ENCODE peak calls at places on chromosomes 6 and 20, in ten cellular contexts. H is tibial nerve, M is astrocyte of the spinal cord, Y is keratinocyte, Q is kidney epithelial cell, G is fibroblast of mammary gland, K is lower lobe of right lung, J is cardiac fibroblast, R is fibroblast of the aortic adventitia, T is adrenal gland. E is an unnamed sample.

GRCh38 chr6:44657201-44657824 is 269.8 kb downstream of the CDC5L start:
- DNase-seq in T (no peak), K (no peak), H (no peak), Q (no peak), G (no peak), Y (no peak), J (no peak), M (peak), R (no peak), E (no peak)

GRCh38 chr20:35476288-35476687 is 20.9 kb downstream of the CEP250 start:
- DNase-seq in M (no peak), Q (no peak), H (no peak), Y (no peak), G (no peak), R (no peak), J (no peak), T (no peak), K (no peak), E (no peak)

GRCh38 chr20:48212806-48213509 is 427.7 kb upstream of the SULF2 start:
- DNase-seq in Y (no peak), G (no peak), M (no peak), H (no peak), Q (no peak), J (no peak), R (no peak), K (no peak), T (no peak), E (no peak)

GRCh38 chr20:1567392-1568165 is 10.1 kb upstream of the SIRPD start:
- DNase-seq in Y (peak), J (peak), Q (peak), R (peak), H (no peak), T (no peak), K (no peak), G (peak), M (peak), E (peak)

GRCh38 chr6:22263748-22264147 is 33.1 kb downstream of the PRL start:
- DNase-seq in H (no peak), R (no peak), Q (no peak), G (no peak), K (no peak), M (no peak), T (no peak), J (no peak), Y (no peak), E (no peak)

GRCh38 chr20:36336838-36337478 is 30.8 kb downstream of the DLGAP4 start:
- DNase-seq in J (no peak), M (no peak), Y (no peak), T (no peak), G (no peak), R (no peak), K (no peak), H (no peak), Q (no peak), E (no peak)

GRCh38 chr6:121971886-121972285 is 427.6 kb upstream of the HSF2 start:
- DNase-seq in Y (no peak), J (peak), R (peak), H (no peak), Q (peak), M (peak), K (no peak), T (no peak), G (no peak), E (no peak)

GRCh38 chr6:38417521-38417920 is 222.2 kb downstream of the BTBD9 start:
- DNase-seq in Q (no peak), T (no peak), H (no peak), Y (no peak), K (no peak), M (no peak), G (no peak), J (peak), R (no peak), E (no peak)

GRCh38 chr6:158593670-158594069 is 33.8 kb downstream of the TMEM181 start:
- DNase-seq in H (no peak), M (no peak), Q (no peak), Y (no peak), R (no peak), J (no peak), G (no peak), T (no peak), K (no peak), E (no peak)

GRCh38 chr6:111952326-111952725 is 79.1 kb upstream of the FYN start:
- DNase-seq in K (no peak), G (peak), J (peak), M (no peak), R (peak), T (no peak), H (no peak), Q (no peak), Y (no peak), E (no peak)

GRCh38 chr6:31394381-31394780 is 9.0 kb upstream of the MICA start:
- DNase-seq in R (no peak), G (no peak), M (no peak), J (no peak), K (no peak), Q (no peak), H (no peak), Y (no peak), T (no peak), E (no peak)

GRCh38 chr6:165298426-165298825 is 11.0 kb downstream of the C6orf118 start:
- DNase-seq in M (no peak), J (no peak), Y (no peak), G (no peak), R (no peak), K (no peak), H (no peak), T (no peak), Q (no peak), E (no peak)

GRCh38 chr6:52929321-52930164 is 20.0 kb upstream of the GSTA3 start:
- DNase-seq in R (peak), K (no peak), T (peak), Q (no peak), M (peak), J (peak), G (peak), Y (peak), H (no peak), E (peak)

GRCh38 chr6:122789078-122789861 is at the start of gene SMPDL3A:
- DNase-seq in G (peak), Y (no peak), K (peak), J (peak), T (peak), R (peak), Q (peak), H (peak), M (peak), E (peak)

GRCh38 chr20:2162823-2163166 is 61.2 kb downstream of the STK35 start:
- DNase-seq in R (no peak), T (peak), K (no peak), G (no peak), J (no peak), Q (no peak), H (no peak), Y (no peak), M (no peak), E (no peak)

GRCh38 chr6:139853302-139853992 is 479.0 kb upstream of the CITED2 start:
- DNase-seq in G (no peak), Q (peak), T (no peak), M (no peak), R (peak), Y (no peak), H (no peak), K (no peak), J (peak), E (no peak)

GRCh38 chr20:4167261-4168004 is 152.1 kb upstream of the RNF24 start:
- DNase-seq in R (no peak), M (peak), G (no peak), Q (no peak), H (no peak), K (no peak), T (no peak), J (no peak), Y (no peak), E (no peak)

GRCh38 chr6:55898342-55898741 is 23.0 kb upstream of the BMP5 start:
- DNase-seq in M (peak), H (no peak), Q (no peak), T (no peak), Y (no peak), G (no peak), R (peak), K (no peak), J (peak), E (no peak)

GRCh38 chr20:4150095-4150492 is 134.7 kb upstream of the RNF24 start:
- DNase-seq in T (peak), G (peak), Y (no peak), K (no peak), J (peak), R (peak), M (peak), H (no peak), Q (no peak), E (no peak)

GRCh38 chr6:111503194-111503593 is 20.2 kb upstream of the REV3L start:
- DNase-seq in K (no peak), J (no peak), Q (no peak), R (no peak), H (no peak), M (peak), Y (no peak), T (no peak), G (peak), E (peak)

GRCh38 chr20:62792940-62793756 is 3.1 kb upstream of the MRGBP start:
- DNase-seq in H (no peak), T (no peak), Y (no peak), M (no peak), K (no peak), G (no peak), J (no peak), Q (no peak), R (no peak), E (no peak)

GRCh38 chr6:44304282-44305199 is 8.6 kb downstream of the AARS2 start:
- DNase-seq in J (peak), M (peak), T (peak), Q (no peak), K (no peak), H (no peak), G (peak), Y (no peak), R (peak), E (no peak)

GRCh38 chr6:7338031-7338430 is 25.0 kb upstream of the SSR1 start:
- DNase-seq in J (peak), M (no peak), H (no peak), G (peak), T (no peak), K (no peak), R (peak), Y (no peak), Q (no peak), E (no peak)

GRCh38 chr6:5398530-5398929 is 137.2 kb downstream of the FARS2 start:
- DNase-seq in G (peak), R (peak), Y (peak), T (no peak), M (peak), H (no peak), J (peak), Q (no peak), K (no peak), E (no peak)

GRCh38 chr20:53859684-53860083 is 210.7 kb downstream of the BCAS1 start:
- DNase-seq in M (no peak), H (no peak), Q (no peak), Y (no peak), R (peak), K (peak), T (peak), J (no peak), G (peak), E (no peak)

GRCh38 chr6:87333591-87334181 is 4.6 kb upstream of the GJB7 start:
- DNase-seq in Q (no peak), M (no peak), R (peak), J (peak), H (no peak), Y (no peak), T (no peak), G (peak), K (no peak), E (no peak)

GRCh38 chr6:95280690-95281273 is 296.6 kb upstream of the MANEA start:
- DNase-seq in H (peak), G (peak), Q (no peak), T (no peak), Y (no peak), R (peak), K (no peak), M (peak), J (peak), E (peak)

GRCh38 chr6:10668126-10668917 is 26.1 kb downstream of the C6orf52 start:
- DNase-seq in G (no peak), J (no peak), Y (no peak), R (no peak), Q (no peak), K (no peak), M (no peak), T (no peak), H (no peak), E (no peak)

GRCh38 chr6:33702345-33702977 is 9.0 kb downstream of the UQCC2 start:
- DNase-seq in Q (peak), K (peak), J (peak), M (peak), T (peak), G (peak), H (no peak), Y (no peak), R (peak), E (peak)

GRCh38 chr20:5675103-5676091 is 74.8 kb upstream of the SHLD1 start:
- DNase-seq in Y (no peak), R (no peak), J (no peak), K (peak), G (no peak), T (no peak), Q (no peak), H (no peak), M (no peak), E (no peak)

GRCh38 chr6:148657053-148657452 is 89.8 kb upstream of the UST start:
- DNase-seq in H (no peak), K (no peak), T (peak), Q (no peak), J (peak), R (peak), G (peak), Y (no peak), M (no peak), E (no peak)

GRCh38 chr6:141451508-141452353 is 681.0 kb upstream of the GJE1 start:
- DNase-seq in Y (peak), M (peak), K (no peak), H (no peak), G (peak), Q (no peak), R (peak), J (peak), T (no peak), E (no peak)

GRCh38 chr6:125753937-125754259 is 4.5 kb downstream of the HEY2 start:
- DNase-seq in H (no peak), J (no peak), G (no peak), Y (no peak), T (no peak), R (no peak), M (no peak), K (no peak), Q (no peak), E (no peak)
- H3K4me3 ChIP-seq in H (no peak), J (no peak), G (no peak), Y (no peak), T (no peak), R (no peak), M (no peak), K (no peak), Q (no peak), E (no peak)

DNA sequence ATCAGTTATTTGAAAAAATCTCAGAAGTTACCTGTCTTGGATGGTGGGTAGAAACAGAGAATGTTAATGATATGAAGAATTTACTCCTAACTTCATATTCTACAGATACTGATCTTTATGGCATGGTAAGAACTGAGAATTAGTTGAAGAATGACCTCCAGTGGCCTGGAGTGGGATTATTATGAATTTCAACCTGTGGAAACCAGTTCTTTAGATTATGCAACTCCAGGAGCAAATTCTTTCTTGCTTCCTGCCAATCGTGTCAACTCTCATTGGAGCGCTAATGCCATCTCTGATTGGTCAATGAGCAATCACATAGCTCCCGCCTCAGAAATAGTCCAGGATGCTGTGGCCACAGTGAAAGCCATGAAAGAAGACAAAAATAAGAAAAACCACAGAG is 40.6 kb downstream of the LYRM2 start:
- DNase-seq in T (peak), M (peak), Y (no peak), Q (peak), H (peak), J (peak), K (no peak), G (peak), R (peak), E (peak)
- TF ChIP-seq CTCF in T (no peak), M (no peak), Y (no peak), Q (no peak), H (peak), J (no peak), K (peak), G (no peak), R (peak), E (no peak)

GRCh38 chr6:32662836-32663235 is 3.6 kb downstream of the HLA-DQB1 start:
- DNase-seq in H (no peak), G (no peak), Q (no peak), M (no peak), R (no peak), Y (no peak), T (no peak), J (no peak), K (no peak), E (no peak)

GRCh38 chr6:32664827-32665362 is 1.6 kb downstream of the HLA-DQB1 start:
- DNase-seq in H (no peak), M (no peak), J (no peak), G (no peak), T (no peak), Y (no peak), R (no peak), Q (no peak), K (peak), E (no peak)

GRCh38 chr6:32665621-32666140 is 776 bp downstream of the HLA-DQB1 start:
- DNase-seq in H (no peak), T (no peak), G (no peak), Y (no peak), J (no peak), Q (no peak), K (no peak), M (no peak), R (no peak), E (no peak)

GRCh38 chr6:32662099-32662498 is 4.4 kb downstream of the HLA-DQB1 start:
- DNase-seq in Q (no peak), K (no peak), J (no peak), R (no peak), G (no peak), H (no peak), Y (no peak), T (no peak), M (no peak), E (no peak)

DNA sequence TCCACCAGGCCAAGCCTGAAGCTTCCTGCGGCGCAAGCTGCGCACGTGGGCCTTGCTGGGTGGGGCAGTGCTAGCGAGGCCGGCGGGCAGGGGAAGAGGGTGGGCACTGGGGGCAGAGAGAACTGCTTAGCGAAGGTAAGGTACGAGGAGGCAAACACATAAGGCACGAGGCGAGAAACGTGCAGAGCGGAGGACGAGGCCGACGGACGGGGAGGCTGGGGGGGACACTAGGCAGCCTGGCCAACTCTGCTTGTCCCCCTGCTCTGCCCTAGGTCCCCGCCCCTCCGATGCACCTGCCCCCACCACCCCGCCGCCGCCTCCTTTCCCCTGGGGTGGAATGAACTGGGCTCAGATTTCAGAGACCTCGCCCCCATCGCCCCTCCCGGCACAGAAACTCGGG is 2.1 kb downstream of the HLA-DQB1 start:
- DNase-seq in T (no peak), J (no peak), G (no peak), Y (no peak), M (no peak), R (no peak), H (no peak), Q (no peak), K (no peak), E (no peak)
- H3K4me3 ChIP-seq in T (no peak), J (no peak), G (no peak), Y (peak), M (no peak), R (no peak), H (no peak), Q (no peak), K (no peak), E (no peak)

GRCh38 chr6:77264970-77265369 is 198.3 kb downstream of the HTR1B start:
- DNase-seq in G (no peak), T (no peak), Y (no peak), K (no peak), H (no peak), Q (no peak), M (no peak), J (no peak), R (no peak), E (no peak)
- TF ChIP-seq CTCF in G (no peak), T (no peak), Y (no peak), K (no peak), H (no peak), Q (no peak), M (no peak), J (no peak), R (no peak), E (no peak)

DNA sequence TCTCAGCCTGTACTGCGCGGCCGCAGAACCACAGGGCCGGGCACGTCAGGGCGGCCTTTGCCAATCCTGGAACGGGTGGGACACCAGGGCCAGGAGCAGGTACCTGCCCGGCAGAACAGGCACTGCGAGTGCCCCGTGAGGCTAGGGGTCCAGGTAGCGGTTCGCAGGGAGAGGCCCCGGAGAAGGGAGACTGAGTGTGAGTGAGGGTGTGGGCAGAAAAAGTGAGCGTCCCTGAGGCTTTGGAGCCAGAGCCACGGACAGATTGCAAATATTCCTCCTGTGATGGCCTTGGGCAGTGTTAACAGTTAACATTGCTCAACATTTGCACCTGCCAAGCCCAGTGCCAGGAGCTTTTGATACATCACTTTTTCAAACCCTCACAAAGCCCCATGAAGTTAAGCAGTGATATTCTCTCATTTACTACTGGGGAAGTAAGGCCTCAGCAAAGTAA is 491 bp downstream of the GNMT start:
- DNase-seq in G (no peak), M (no peak), T (peak), J (no peak), R (no peak), Q (no peak), Y (no peak), K (no peak), H (no peak), E (no peak)
- H3K4me3 ChIP-seq in G (peak), M (peak), T (no peak), J (peak), R (peak), Q (peak), Y (peak), K (peak), H (peak), E (peak)

E was measured in astrocyte of the cerebellum.